ENCODE peak calls at places on chromosome 19, in five cellular contexts. M is ecto neural progenitor cell, L is cardiac fibroblast, E is nucleus accumbens, V is NCI-H1105 treated with DMSO at 0.1 percent for 48 hours. I is an unnamed sample.

GRCh38 chr19:45413497-45413896 is 7.1 kb downstream of the POLR1G start:
- DNase-seq in E (no peak), V (no peak), M (no peak), L (peak), I (no peak)

GRCh38 chr19:51364200-51365106 is 1.7 kb downstream of the ETFB start:
- DNase-seq in V (no peak), L (peak), E (peak), M (no peak), I (no peak)

GRCh38 chr19:7607212-7607873 is 11.7 kb downstream of the CAMSAP3 start:
- DNase-seq in M (no peak), E (no peak), V (no peak), L (no peak), I (no peak)

GRCh38 chr19:48511800-48512503 is at the start of gene LMTK3:
- DNase-seq in E (peak), L (peak), M (peak), V (peak), I (no peak)

GRCh38 chr19:13089139-13089856 is 13.4 kb downstream of the LYL1 start:
- DNase-seq in L (no peak), M (no peak), E (no peak), V (no peak), I (no peak)

GRCh38 chr19:29598496-29598895 is 7.6 kb upstream of the POP4 start:
- DNase-seq in E (no peak), V (no peak), M (no peak), L (no peak), I (no peak)

GRCh38 chr19:3276341-3276799 is 51.9 kb downstream of the CELF5 start:
- DNase-seq in M (peak), V (peak), L (no peak), E (no peak), I (peak)

GRCh38 chr19:49862411-49863253 is 4.7 kb downstream of the PNKP start:
- DNase-seq in L (no peak), E (no peak), V (no peak), M (no peak), I (peak)

GRCh38 chr19:14434157-14434501 is 1.0 kb downstream of the PKN1 start:
- DNase-seq in L (no peak), M (no peak), V (peak), E (no peak), I (peak)

GRCh38 chr19:36460046-36460445 is 29.3 kb downstream of the ZNF566 start:
- DNase-seq in M (no peak), V (no peak), L (peak), E (no peak), I (no peak)

GRCh38 chr19:309206-309565 is 18.0 kb upstream of the PLPP2 start:
- DNase-seq in L (no peak), V (no peak), M (no peak), E (no peak), I (no peak)

GRCh38 chr19:46925548-46925950 is 64.8 kb downstream of the ARHGAP35 start:
- DNase-seq in M (no peak), L (no peak), E (no peak), V (no peak), I (no peak)

GRCh38 chr19:17841371-17841809 is 6.4 kb downstream of the JAK3 start:
- DNase-seq in E (no peak), M (no peak), V (no peak), L (no peak), I (no peak)

GRCh38 chr19:51417107-51417806 is at the start of gene SIGLEC10:
- DNase-seq in L (no peak), E (no peak), M (no peak), V (no peak), I (peak)

GRCh38 chr19:1260749-1261511 is 8.2 kb upstream of the CIRBP start:
- DNase-seq in E (peak), M (peak), V (peak), L (peak), I (peak)

GRCh38 chr19:17488593-17489391 is 18.5 kb downstream of the SLC27A1 start:
- DNase-seq in E (no peak), L (no peak), M (peak), V (no peak), I (peak)

I was measured in body of pancreas.